ENCODE peak calls at places on chromosomes 1 and 21, in seven cellular contexts. H is WERI-Rb-1, N is HCT116, J is BJ, P is AG09309, F is pancreas, T is upper lobe of right lung. C is an unnamed sample.

GRCh38 chr21:29351691-29352090 is 53.0 kb downstream of the BACH1 start:
- DNase-seq in H (no peak), N (no peak), J (peak; percentile 87), P (peak; percentile 79), F (no peak), T (no peak), C (no peak)

GRCh38 chr1:198153804-198154203 is 3.0 kb upstream of the NEK7 start:
- DNase-seq in H (no peak), N (no peak), J (no peak), P (no peak), F (no peak), T (no peak), C (no peak)

GRCh38 chr1:11158720-11159321 is 30.3 kb upstream of the ANGPTL7 start:
- DNase-seq in H (no peak), N (no peak), J (peak; percentile 89), P (peak; percentile 93), F (no peak), T (no peak), C (no peak)

GRCh38 chr1:22878626-22879025 is 94.0 kb downstream of the LACTBL1 start:
- DNase-seq in H (no peak), N (no peak), J (no peak), P (no peak), F (no peak), T (no peak), C (no peak)

GRCh38 chr1:84525738-84526137 is 19.4 kb upstream of the GNG5 start:
- DNase-seq in H (no peak), N (no peak), J (no peak), P (no peak), F (no peak), T (no peak), C (no peak)

GRCh38 chr21:44405948-44406872 is 49.1 kb upstream of the LRRC3 start:
- DNase-seq in H (no peak), N (no peak), J (peak; percentile 4), P (peak; percentile 10), F (no peak), T (no peak), C (no peak)

GRCh38 chr1:23368562-23369334 is 888 bp downstream of the ZNF436 start:
- DNase-seq in H (peak; percentile 93), N (peak; percentile 80), J (no peak), P (peak; percentile 67), F (peak; percentile 94), T (peak; percentile 95), C (peak; percentile 93)

GRCh38 chr1:208036177-208036808 is 125.4 kb upstream of the CD34 start:
- DNase-seq in H (peak; percentile 88), N (peak; percentile 18), J (no peak), P (no peak), F (no peak), T (no peak), C (peak; percentile 26)

GRCh38 chr21:44478801-44479167 is 23.5 kb downstream of the LRRC3 start:
- DNase-seq in H (no peak), N (no peak), J (no peak), P (no peak), F (no peak), T (no peak), C (no peak)

GRCh38 chr1:46645815-46646214 is 22.3 kb downstream of the ATPAF1 start:
- DNase-seq in H (no peak), N (no peak), J (no peak), P (no peak), F (no peak), T (no peak), C (no peak)

GRCh38 chr21:26572668-26573381 is at the start of gene CYYR1:
- DNase-seq in H (no peak), N (no peak), J (no peak), P (no peak), F (peak; percentile 58), T (peak; percentile 62), C (no peak)

GRCh38 chr1:29124366-29125236 is 898 bp upstream of the TMEM200B start:
- DNase-seq in H (peak; percentile 71), N (peak; percentile 46), J (no peak), P (no peak), F (peak; percentile 77), T (peak; percentile 77), C (peak; percentile 63)

GRCh38 chr1:89065077-89065868 is at the start of gene GBP1:
- DNase-seq in H (no peak), N (no peak), J (peak; percentile 68), P (peak; percentile 64), F (no peak), T (no peak), C (peak; percentile 70)

GRCh38 chr1:53685272-53686051 is 53.5 kb downstream of the GLIS1 start:
- DNase-seq in H (peak; percentile 84), N (no peak), J (no peak), P (no peak), F (no peak), T (no peak), C (no peak)

GRCh38 chr1:210446479-210446878 is 117.8 kb downstream of the HHAT start:
- DNase-seq in H (peak; percentile 90), N (no peak), J (no peak), P (no peak), F (no peak), T (no peak), C (peak; percentile 57)

GRCh38 chr1:162696286-162696862 is 64.1 kb downstream of the DDR2 start:
- DNase-seq in H (peak; percentile 95), N (peak; percentile 51), J (peak; percentile 53), P (peak; percentile 72), F (no peak), T (no peak), C (no peak)

GRCh38 chr1:99441234-99442095 is 177.2 kb downstream of the PLPPR4 start:
- DNase-seq in H (no peak), N (no peak), J (peak; percentile 82), P (peak; percentile 61), F (no peak), T (no peak), C (no peak)

GRCh38 chr1:54158071-54158470 is 5.3 kb upstream of the CDCP2 start:
- DNase-seq in H (no peak), N (peak; percentile 41), J (no peak), P (no peak), F (peak; percentile 72), T (peak; percentile 15), C (no peak)

GRCh38 chr1:178639326-178639725 is 85.7 kb upstream of the RALGPS2 start:
- DNase-seq in H (no peak), N (no peak), J (no peak), P (no peak), F (no peak), T (no peak), C (no peak)

GRCh38 chr1:222919478-222919865 is 104.6 kb downstream of the DISP1 start:
- DNase-seq in H (no peak), N (no peak), J (no peak), P (no peak), F (no peak), T (no peak), C (no peak)

GRCh38 chr1:2859219-2859880 is 57.9 kb upstream of the TTC34 start:
- DNase-seq in H (no peak), N (no peak), J (no peak), P (no peak), F (no peak), T (no peak), C (no peak)

GRCh38 chr1:27774654-27775053 is 1.6 kb downstream of the STX12 start:
- DNase-seq in H (no peak), N (no peak), J (no peak), P (no peak), F (no peak), T (no peak), C (no peak)
- H3K4me3 ChIP-seq in H (no peak overlapping the region), N (no peak overlapping the region), J (peak overlapping the region; percentile 77), P (no peak overlapping the region), F (peak overlapping the region; percentile 71), T (peak overlapping the region; percentile 94), C (peak overlapping the region; percentile 58)

GRCh38 chr1:224108991-224109390 is 4.9 kb upstream of the FBXO28 start:
- DNase-seq in H (no peak), N (no peak), J (no peak), P (no peak), F (no peak), T (no peak), C (no peak)

GRCh38 chr1:224109981-224110380 is 3.9 kb upstream of the FBXO28 start:
- DNase-seq in H (no peak), N (no peak), J (no peak), P (no peak), F (no peak), T (no peak), C (no peak)

GRCh38 chr1:224107282-224107625 is 6.7 kb upstream of the FBXO28 start:
- DNase-seq in H (no peak), N (no peak), J (no peak), P (no peak), F (no peak), T (no peak), C (no peak)

DNA sequence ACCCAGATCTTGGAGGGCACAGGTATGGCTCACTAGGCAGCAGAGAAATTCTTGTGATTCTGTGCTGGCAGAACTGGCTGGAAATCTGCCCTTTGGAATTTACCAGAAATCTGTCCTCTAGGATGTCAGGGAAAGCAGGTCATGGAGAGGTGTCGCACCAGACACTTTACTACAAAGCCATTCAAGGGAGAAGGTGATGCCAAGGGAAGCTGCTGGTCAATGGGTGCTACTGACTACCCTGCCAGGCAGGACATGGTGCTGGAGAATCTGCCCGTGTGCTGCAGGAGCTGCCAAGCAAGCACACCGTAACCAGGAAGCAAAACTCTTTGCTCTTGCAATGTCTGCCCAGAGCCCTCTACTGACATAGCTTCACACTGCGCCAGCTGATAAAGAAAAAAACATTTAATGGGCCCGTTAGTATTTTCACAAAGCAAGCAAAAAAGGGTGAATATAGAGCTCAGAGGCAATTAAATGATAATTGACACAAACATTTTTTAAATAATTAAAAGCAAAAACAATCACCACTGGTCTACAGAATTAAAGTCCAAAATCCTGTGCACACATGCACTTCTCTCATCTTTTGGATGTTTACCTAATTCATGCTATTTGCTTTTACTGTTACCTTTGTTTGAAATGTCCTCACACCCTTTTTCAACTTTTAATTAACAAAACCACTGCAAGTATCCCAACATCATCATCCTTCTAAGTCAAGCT is 7.2 kb upstream of the FBXO28 start:
- DNase-seq in H (peak; percentile 26), N (peak; percentile 48), J (no peak), P (no peak), F (no peak), T (no peak), C (peak; percentile 69)
- TF ChIP-seq CTCF in H (peak; percentile 44), N (peak; percentile 59), J (peak; percentile 63), P (peak; percentile 48), F (no peak), T (peak; percentile 36), C (peak; percentile 39)

DNA sequence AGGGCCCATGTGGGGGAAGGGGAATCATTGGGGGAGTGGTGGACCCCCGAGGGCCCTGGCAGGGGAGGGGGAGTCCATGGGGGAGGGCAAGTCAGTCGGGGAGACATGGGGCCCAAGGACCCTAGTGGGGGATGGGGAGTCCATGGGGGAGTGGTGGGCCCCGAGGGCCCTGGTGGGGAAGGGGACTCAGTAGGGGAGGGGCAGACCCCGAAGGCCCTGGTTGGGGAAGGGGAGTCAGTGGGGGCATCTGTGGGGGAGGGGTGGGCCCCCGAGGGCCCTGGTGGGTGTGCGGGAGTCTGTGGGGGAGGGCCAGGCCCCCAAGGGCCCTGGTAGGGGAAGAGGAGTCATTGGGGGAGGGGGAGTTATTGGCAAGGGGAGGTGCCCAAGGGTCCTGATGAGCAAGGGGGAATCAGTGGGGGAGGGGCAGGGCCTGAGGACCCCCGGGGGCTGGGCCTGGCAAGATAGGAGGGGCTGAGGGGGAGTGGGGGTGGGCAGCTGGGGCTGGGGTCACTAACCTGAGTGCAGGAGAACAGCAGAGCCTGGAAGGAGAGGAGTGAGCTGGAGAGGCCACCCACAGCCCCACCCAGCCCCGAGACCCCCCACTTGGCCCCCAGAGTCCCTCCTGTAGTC is 2.1 kb downstream of the MXRA8 start:
- DNase-seq in H (no peak), N (no peak), J (no peak), P (no peak), F (no peak), T (no peak), C (no peak)
- H3K4me3 ChIP-seq in H (peak overlapping the region; percentile 86), N (no peak overlapping the region), J (peak overlapping the region; percentile 95), P (peak overlapping the region; percentile 95), F (no peak overlapping the region), T (peak overlapping the region; percentile 54), C (no peak overlapping the region)

GRCh38 chr1:93448983-93449805 is 1.3 kb downstream of the FNBP1L start:
- DNase-seq in H (peak; percentile 64), N (no peak), J (no peak), P (no peak), F (peak; percentile 74), T (peak; percentile 77), C (no peak)
- TF ChIP-seq CTCF in H (peak; percentile 54), N (peak; percentile 34), J (peak; percentile 12), P (no peak), F (no peak), T (peak; percentile 7), C (no peak)

C was measured in GM12865.